ENCODE peak calls at places on chromosome 9, in four cellular contexts. One of them, this sample, is unnamed.
A peak's percentile ranks its signal among the peaks of the same experiment; 100 is the strongest.

GRCh38 chr9:93682155-93682968 is 106.0 kb downstream of the PHF2 start:
- DNase-seq in GM12878: no peak
- DNase-seq in HepG2: peak; percentile 28
- DNase-seq in K562: peak; percentile 72
- DNase-seq in this sample: peak; percentile 73

GRCh38 chr9:91589101-91589553 is 165.5 kb upstream of the NFIL3 start:
- DNase-seq in GM12878: peak; percentile 1
- DNase-seq in HepG2: no peak
- DNase-seq in K562: no peak
- DNase-seq in this sample: no peak

GRCh38 chr9:38083858-38084555 is 15.0 kb upstream of the SHB start:
- DNase-seq in GM12878: no peak
- DNase-seq in HepG2: no peak
- DNase-seq in K562: no peak
- DNase-seq in this sample: no peak

GRCh38 chr9:88773119-88773518 is 218.1 kb upstream of the S1PR3 start:
- DNase-seq in GM12878: no peak
- DNase-seq in HepG2: no peak
- DNase-seq in K562: no peak
- DNase-seq in this sample: no peak

GRCh38 chr9:131273146-131273545 is 3.2 kb downstream of the FAM78A start:
- DNase-seq in GM12878: no peak
- DNase-seq in HepG2: no peak
- DNase-seq in K562: peak; percentile 96
- DNase-seq in this sample: no peak

GRCh38 chr9:76828462-76828861 is 64.2 kb downstream of the PCA3 start:
- DNase-seq in GM12878: no peak
- DNase-seq in HepG2: no peak
- DNase-seq in K562: no peak
- DNase-seq in this sample: no peak

GRCh38 chr9:20309209-20309608 is 313.1 kb downstream of the MLLT3 start:
- DNase-seq in GM12878: no peak
- DNase-seq in HepG2: no peak
- DNase-seq in K562: no peak
- DNase-seq in this sample: no peak

GRCh38 chr9:121169094-121169601 is 32.5 kb downstream of the RAB14 start:
- DNase-seq in GM12878: no peak
- DNase-seq in HepG2: peak; percentile 5
- DNase-seq in K562: no peak
- DNase-seq in this sample: peak; percentile 32

GRCh38 chr9:133680250-133680975 is 44.2 kb downstream of the DBH start:
- DNase-seq in GM12878: no peak
- DNase-seq in HepG2: no peak
- DNase-seq in K562: no peak
- DNase-seq in this sample: no peak

GRCh38 chr9:85909390-85909789 is 31.6 kb upstream of the NAA35 start:
- DNase-seq in GM12878: no peak
- DNase-seq in HepG2: no peak
- DNase-seq in K562: no peak
- DNase-seq in this sample: no peak

GRCh38 chr9:131270171-131271015 is 5.9 kb downstream of the FAM78A start:
- DNase-seq in GM12878: no peak
- DNase-seq in HepG2: no peak
- DNase-seq in K562: peak; percentile 92
- DNase-seq in this sample: no peak

GRCh38 chr9:4035809-4036208 is 264.1 kb downstream of the GLIS3 start:
- DNase-seq in GM12878: no peak
- DNase-seq in HepG2: no peak
- DNase-seq in K562: no peak
- DNase-seq in this sample: no peak

GRCh38 chr9:133951265-133951664 is 40.9 kb downstream of the VAV2 start:
- DNase-seq in GM12878: no peak
- DNase-seq in HepG2: no peak
- DNase-seq in K562: no peak
- DNase-seq in this sample: no peak

GRCh38 chr9:108235599-108235998 is 620.2 kb downstream of the ACTL7B start:
- DNase-seq in GM12878: no peak
- DNase-seq in HepG2: no peak
- DNase-seq in K562: no peak
- DNase-seq in this sample: no peak

GRCh38 chr9:95138474-95138873 is 179.0 kb downstream of the FANCC start:
- DNase-seq in GM12878: no peak
- DNase-seq in HepG2: no peak
- DNase-seq in K562: no peak
- DNase-seq in this sample: no peak

GRCh38 chr9:98038958-98039357 is 17.6 kb upstream of the NANS start:
- DNase-seq in GM12878: no peak
- DNase-seq in HepG2: no peak
- DNase-seq in K562: no peak
- DNase-seq in this sample: no peak

GRCh38 chr9:1726993-1727759 is 288.0 kb upstream of the SMARCA2 start:
- DNase-seq in GM12878: no peak
- DNase-seq in HepG2: no peak
- DNase-seq in K562: no peak
- DNase-seq in this sample: peak; percentile 6

GRCh38 chr9:109455861-109456260 is 42.2 kb downstream of the PTPN3 start:
- DNase-seq in GM12878: no peak
- DNase-seq in HepG2: no peak
- DNase-seq in K562: no peak
- DNase-seq in this sample: no peak

GRCh38 chr9:91807640-91808246 is 142.3 kb downstream of the ROR2 start:
- DNase-seq in GM12878: no peak
- DNase-seq in HepG2: no peak
- DNase-seq in K562: no peak
- DNase-seq in this sample: no peak

GRCh38 chr9:91207889-91208651 is 153.6 kb downstream of the AUH start:
- DNase-seq in GM12878: peak; percentile 87
- DNase-seq in HepG2: peak; percentile 88
- DNase-seq in K562: no peak
- DNase-seq in this sample: no peak

GRCh38 chr9:75754090-75754489 is 136.4 kb upstream of the PCSK5 start:
- DNase-seq in GM12878: no peak
- DNase-seq in HepG2: no peak
- DNase-seq in K562: no peak
- DNase-seq in this sample: no peak

GRCh38 chr9:110950041-110950645 is 88.1 kb downstream of the LPAR1 start:
- DNase-seq in GM12878: no peak
- DNase-seq in HepG2: no peak
- DNase-seq in K562: no peak
- DNase-seq in this sample: no peak

GRCh38 chr9:108894225-108894997 is 32.3 kb downstream of the ACTL7A start:
- DNase-seq in GM12878: no peak
- DNase-seq in HepG2: peak; percentile 98
- DNase-seq in K562: no peak
- DNase-seq in this sample: no peak

GRCh38 chr9:136159851-136160250 is 41.2 kb upstream of the TMEM250 start:
- DNase-seq in GM12878: no peak
- DNase-seq in HepG2: no peak
- DNase-seq in K562: no peak
- DNase-seq in this sample: no peak

GRCh38 chr9:132591751-132592314 is 9.4 kb downstream of the BARHL1 start:
- DNase-seq in GM12878: no peak
- DNase-seq in HepG2: no peak
- DNase-seq in K562: no peak
- DNase-seq in this sample: no peak

GRCh38 chr9:109499631-109500120 is 1.6 kb upstream of the PTPN3 start:
- DNase-seq in GM12878: no peak
- DNase-seq in HepG2: peak; percentile 45
- DNase-seq in K562: no peak
- DNase-seq in this sample: peak; percentile 71

GRCh38 chr9:113588242-113588810 is 124.8 kb downstream of the RGS3 start:
- DNase-seq in GM12878: no peak
- DNase-seq in HepG2: no peak
- DNase-seq in K562: no peak
- DNase-seq in this sample: no peak

GRCh38 chr9:133687856-133688761 is 50.0 kb downstream of the SARDH start:
- DNase-seq in GM12878: no peak
- DNase-seq in HepG2: no peak
- DNase-seq in K562: no peak
- DNase-seq in this sample: no peak

GRCh38 chr9:132372177-132373095 is 17.6 kb upstream of the SETX start:
- DNase-seq in GM12878: no peak
- DNase-seq in HepG2: no peak
- DNase-seq in K562: peak; percentile 33
- DNase-seq in this sample: no peak

GRCh38 chr9:130118841-130119520 is 53.2 kb upstream of the NCS1 start:
- DNase-seq in GM12878: no peak
- DNase-seq in HepG2: no peak
- DNase-seq in K562: no peak
- DNase-seq in this sample: no peak

GRCh38 chr9:130119521-130120206 is 52.5 kb upstream of the NCS1 start:
- DNase-seq in GM12878: no peak
- DNase-seq in HepG2: no peak
- DNase-seq in K562: no peak
- DNase-seq in this sample: no peak

GRCh38 chr9:130116346-130116745 is 55.9 kb upstream of the NCS1 start:
- DNase-seq in GM12878: no peak
- DNase-seq in HepG2: no peak
- DNase-seq in K562: no peak
- DNase-seq in this sample: no peak

GRCh38 chr9:130117376-130117775 is 54.8 kb upstream of the NCS1 start:
- DNase-seq in GM12878: no peak
- DNase-seq in HepG2: no peak
- DNase-seq in K562: no peak
- DNase-seq in this sample: no peak

DNA sequence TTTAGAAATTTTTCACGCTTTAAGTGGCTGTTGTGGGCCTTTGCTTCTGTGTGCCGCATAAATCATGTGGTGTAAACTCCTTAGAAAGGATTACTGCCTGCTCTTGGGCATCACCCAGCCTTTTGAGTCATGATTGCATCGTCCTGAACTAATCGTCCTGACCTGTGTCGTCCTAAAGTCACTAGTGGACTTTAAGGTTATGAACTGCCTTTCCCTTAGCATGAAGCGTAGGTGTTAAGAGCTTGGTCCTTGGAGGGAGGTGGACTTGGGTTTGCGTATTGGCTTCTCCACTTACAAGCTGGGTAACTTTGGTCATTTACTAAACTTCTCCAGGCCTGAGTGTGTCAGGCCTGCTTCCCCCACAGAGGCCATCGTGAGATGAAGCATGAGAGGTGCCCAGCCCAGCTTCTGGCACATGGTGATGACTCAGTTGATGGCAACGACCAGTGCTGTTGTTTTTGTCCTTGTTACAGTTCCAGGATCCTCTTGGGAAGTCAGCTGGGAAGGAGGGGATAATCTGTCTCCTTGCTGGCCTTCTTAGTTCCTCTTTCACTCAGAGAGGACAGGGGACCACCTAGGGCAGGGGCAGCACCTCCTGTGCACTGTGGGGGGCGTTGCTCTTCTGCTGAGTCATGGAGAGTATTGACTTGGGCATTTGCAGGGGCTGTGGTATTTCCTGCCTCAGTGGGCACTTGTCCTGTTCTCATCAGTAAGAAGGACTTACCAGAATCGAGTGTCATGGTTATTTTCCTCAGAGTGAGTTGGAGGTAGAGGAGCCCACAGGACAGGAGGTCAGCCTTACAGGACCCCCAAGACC is 54.2 kb upstream of the NCS1 start:
- DNase-seq in GM12878: no peak
- DNase-seq in HepG2: no peak
- DNase-seq in K562: no peak
- DNase-seq in this sample: no peak
- TF ChIP-seq BHLHE40 in GM12878: no peak
- TF ChIP-seq BHLHE40 in HepG2: no peak
- TF ChIP-seq BHLHE40 in K562: no peak
- TF ChIP-seq BHLHE40 in this sample: no peak

GRCh38 chr9:124286292-124286931 is 28.7 kb downstream of the NEK6 start:
- DNase-seq in GM12878: peak; percentile 66
- DNase-seq in HepG2: no peak
- DNase-seq in K562: no peak
- DNase-seq in this sample: no peak
- TF ChIP-seq SP1 in GM12878: peak; percentile 30
- TF ChIP-seq SP1 in HepG2: no peak
- TF ChIP-seq SP1 in K562: no peak
- TF ChIP-seq SP1 in this sample: no peak

DNA sequence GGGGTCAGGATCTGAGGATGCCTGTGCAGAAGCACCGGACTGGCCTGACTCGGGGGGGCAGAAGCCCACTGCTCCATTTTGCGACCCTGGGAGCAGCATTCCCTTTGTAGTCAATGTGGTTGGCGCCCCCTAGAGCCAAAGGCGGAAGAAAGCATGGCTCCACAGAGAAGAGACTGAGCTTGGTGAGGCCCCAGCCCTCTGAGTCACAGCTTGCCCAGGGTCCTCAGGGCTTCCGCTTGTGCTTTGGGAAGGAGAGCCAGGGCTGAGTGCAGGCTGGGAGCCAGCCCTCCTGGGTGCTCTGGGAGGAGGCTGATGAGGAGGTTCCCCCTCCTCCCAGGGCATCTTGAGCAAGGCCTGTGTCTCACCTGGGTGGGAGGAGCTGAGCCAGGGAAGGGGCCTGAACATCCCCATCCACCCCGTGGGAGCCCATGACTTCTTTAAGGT is 5.5 kb upstream of the AQP3 start:
- DNase-seq in GM12878: no peak
- DNase-seq in HepG2: peak; percentile 73
- DNase-seq in K562: peak; percentile 82
- DNase-seq in this sample: peak; percentile 75
- TF ChIP-seq BHLHE40 in GM12878: no peak
- TF ChIP-seq BHLHE40 in HepG2: no peak
- TF ChIP-seq BHLHE40 in K562: no peak
- TF ChIP-seq BHLHE40 in this sample: no peak

GRCh38 chr9:105503873-105504272 is 54.1 kb upstream of the FKTN start:
- DNase-seq in GM12878: peak; percentile 52
- DNase-seq in HepG2: no peak
- DNase-seq in K562: peak; percentile 14
- DNase-seq in this sample: no peak

GRCh38 chr9:105510024-105510423 is 47.9 kb upstream of the FKTN start:
- DNase-seq in GM12878: peak; percentile 54
- DNase-seq in HepG2: no peak
- DNase-seq in K562: no peak
- DNase-seq in this sample: no peak

GRCh38 chr9:105507096-105507495 is 50.8 kb upstream of the FKTN start:
- DNase-seq in GM12878: no peak
- DNase-seq in HepG2: peak; percentile 84
- DNase-seq in K562: no peak
- DNase-seq in this sample: no peak

GRCh38 chr9:105511486-105511885 is 46.4 kb upstream of the FKTN start:
- DNase-seq in GM12878: no peak
- DNase-seq in HepG2: no peak
- DNase-seq in K562: no peak
- DNase-seq in this sample: no peak

DNA sequence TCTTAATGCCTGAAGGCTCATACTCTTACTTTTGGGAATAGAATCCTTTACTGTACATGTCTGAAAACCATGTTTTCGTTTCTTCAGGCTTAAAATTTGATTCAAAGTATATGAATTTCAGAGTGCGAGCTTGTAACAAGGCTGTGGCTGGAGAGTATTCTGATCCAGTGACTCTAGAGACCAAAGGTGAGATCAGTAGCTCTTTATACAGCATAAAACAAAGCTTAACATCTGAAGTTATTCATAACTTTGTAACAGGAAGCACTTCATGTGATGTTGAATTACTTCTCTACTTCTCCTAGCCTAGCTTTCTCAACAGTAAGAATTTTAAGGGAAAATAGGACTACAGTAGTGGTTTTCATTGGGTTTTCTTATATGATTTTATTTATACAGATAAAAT is 49.4 kb upstream of the FKTN start:
- DNase-seq in GM12878: no peak
- DNase-seq in HepG2: no peak
- DNase-seq in K562: no peak
- DNase-seq in this sample: no peak
- TF ChIP-seq SP1 in GM12878: no peak
- TF ChIP-seq SP1 in HepG2: no peak
- TF ChIP-seq SP1 in K562: no peak
- TF ChIP-seq SP1 in this sample: no peak